ENCODE peak calls at places on chromosomes 16 and 17, in four cellular contexts. One of them, this sample, is unnamed.

GRCh38 chr17:550776-551175 is 163.9 kb downstream of the VPS53 start:
- DNase-seq in K562: no peak
- DNase-seq in GM12878: no peak
- DNase-seq in HepG2: no peak
- DNase-seq in this sample: no peak

GRCh38 chr17:46072998-46073397 is 73.9 kb downstream of the STH start:
- DNase-seq in K562: no peak
- DNase-seq in GM12878: no peak
- DNase-seq in HepG2: peak; percentile 20
- DNase-seq in this sample: no peak

GRCh38 chr16:22264786-22265185 is 32.4 kb upstream of the POLR3E start:
- DNase-seq in K562: no peak
- DNase-seq in GM12878: no peak
- DNase-seq in HepG2: no peak
- DNase-seq in this sample: no peak

GRCh38 chr16:78443300-78443604 is 343.8 kb downstream of the WWOX start:
- DNase-seq in K562: no peak
- DNase-seq in GM12878: no peak
- DNase-seq in HepG2: no peak
- DNase-seq in this sample: no peak

GRCh38 chr16:27432600-27432957 is 30.6 kb downstream of the IL21R start:
- DNase-seq in K562: no peak
- DNase-seq in GM12878: no peak
- DNase-seq in HepG2: no peak
- DNase-seq in this sample: peak; percentile 6

GRCh38 chr16:68367034-68367433 is 56.2 kb downstream of the PRMT7 start:
- DNase-seq in K562: peak; percentile 77
- DNase-seq in GM12878: no peak
- DNase-seq in HepG2: peak; percentile 53
- DNase-seq in this sample: peak; percentile 70

GRCh38 chr17:4766199-4766598 is 5.5 kb upstream of the TM4SF5 start:
- DNase-seq in K562: no peak
- DNase-seq in GM12878: no peak
- DNase-seq in HepG2: no peak
- DNase-seq in this sample: no peak

GRCh38 chr17:50542795-50543774 is 3.9 kb upstream of the SPATA20 start:
- DNase-seq in K562: no peak
- DNase-seq in GM12878: no peak
- DNase-seq in HepG2: peak; percentile 99
- DNase-seq in this sample: no peak

GRCh38 chr17:18185832-18186231 is 2.2 kb downstream of the ALKBH5 start:
- DNase-seq in K562: peak; percentile 34
- DNase-seq in GM12878: no peak
- DNase-seq in HepG2: no peak
- DNase-seq in this sample: no peak

GRCh38 chr17:18186271-18186982 is 2.8 kb downstream of the ALKBH5 start:
- DNase-seq in K562: no peak
- DNase-seq in GM12878: no peak
- DNase-seq in HepG2: no peak
- DNase-seq in this sample: no peak

GRCh38 chr17:18190629-18191028 is 7.0 kb downstream of the ALKBH5 start:
- DNase-seq in K562: no peak
- DNase-seq in GM12878: no peak
- DNase-seq in HepG2: no peak
- DNase-seq in this sample: no peak

GRCh38 chr17:18187226-18187625 is 3.6 kb downstream of the ALKBH5 start:
- DNase-seq in K562: no peak
- DNase-seq in GM12878: no peak
- DNase-seq in HepG2: peak; percentile 40
- DNase-seq in this sample: no peak

GRCh38 chr17:18187816-18188761 is 4.5 kb downstream of the ALKBH5 start:
- DNase-seq in K562: no peak
- DNase-seq in GM12878: no peak
- DNase-seq in HepG2: no peak
- DNase-seq in this sample: no peak
- TF ChIP-seq TARDBP in K562: no peak
- TF ChIP-seq TARDBP in GM12878: no peak
- TF ChIP-seq TARDBP in HepG2: no peak
- TF ChIP-seq TARDBP in this sample: no peak

GRCh38 chr16:48503779-48504178 is 106.2 kb downstream of the N4BP1 start:
- DNase-seq in K562: no peak
- DNase-seq in GM12878: no peak
- DNase-seq in HepG2: no peak
- DNase-seq in this sample: no peak
- TF ChIP-seq TARDBP in K562: no peak
- TF ChIP-seq TARDBP in GM12878: no peak
- TF ChIP-seq TARDBP in HepG2: no peak
- TF ChIP-seq TARDBP in this sample: no peak

DNA sequence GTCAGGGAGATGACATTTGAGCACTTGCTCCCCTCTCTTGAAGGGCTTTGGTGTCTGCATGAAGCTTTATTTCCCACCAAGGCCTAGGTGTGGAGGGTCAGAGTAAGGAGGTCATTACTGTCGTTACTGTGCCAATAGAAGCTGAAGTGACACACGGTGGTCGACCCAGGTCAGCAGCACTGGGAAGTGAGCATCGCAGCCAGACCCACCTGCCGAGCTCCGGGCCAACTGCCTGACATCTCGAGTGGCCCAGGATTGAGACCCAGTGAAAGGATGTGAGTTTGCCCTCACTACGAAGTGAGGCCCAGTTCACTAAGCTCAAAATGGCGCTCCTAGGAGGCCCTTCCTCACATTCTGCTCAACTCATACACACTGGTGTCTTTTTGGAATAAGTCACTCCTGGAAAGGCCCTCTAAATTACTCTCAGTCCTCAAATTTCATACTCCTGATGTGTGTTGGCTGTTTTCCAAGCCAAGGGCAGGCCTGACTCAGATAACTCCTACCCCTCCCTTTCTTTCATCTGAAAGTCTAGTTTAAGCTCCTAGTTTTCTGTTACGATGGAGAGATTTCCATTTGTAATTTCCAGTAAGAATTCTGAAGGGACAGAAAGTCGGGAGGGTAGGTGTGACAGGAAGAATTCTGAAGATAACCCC is 200.4 kb downstream of the LGALS9B start:
- DNase-seq in K562: peak; percentile 75
- DNase-seq in GM12878: no peak
- DNase-seq in HepG2: no peak
- DNase-seq in this sample: peak; percentile 18
- TF ChIP-seq TARDBP in K562: no peak
- TF ChIP-seq TARDBP in GM12878: no peak
- TF ChIP-seq TARDBP in HepG2: no peak
- TF ChIP-seq TARDBP in this sample: no peak

GRCh38 chr16:46689492-46690280 is at the start of gene ORC6:
- DNase-seq in K562: peak; percentile 94
- DNase-seq in GM12878: no peak
- DNase-seq in HepG2: peak; percentile 97
- DNase-seq in this sample: peak; percentile 94

GRCh38 chr16:46693598-46693997 is 4.1 kb downstream of the ORC6 start:
- DNase-seq in K562: no peak
- DNase-seq in GM12878: no peak
- DNase-seq in HepG2: no peak
- DNase-seq in this sample: no peak

GRCh38 chr16:46690281-46691178 is 1.1 kb downstream of the ORC6 start:
- DNase-seq in K562: peak; percentile 32
- DNase-seq in GM12878: no peak
- DNase-seq in HepG2: peak; percentile 79
- DNase-seq in this sample: no peak

GRCh38 chr16:46688657-46689491 is at the start of gene VPS35:
- DNase-seq in K562: peak; percentile 99
- DNase-seq in GM12878: peak; percentile 95
- DNase-seq in HepG2: peak; percentile 99
- DNase-seq in this sample: peak; percentile 92

GRCh38 chr16:46691720-46692119 is 2.3 kb downstream of the ORC6 start:
- DNase-seq in K562: no peak
- DNase-seq in GM12878: no peak
- DNase-seq in HepG2: no peak
- DNase-seq in this sample: no peak
- TF ChIP-seq TARDBP in K562: no peak
- TF ChIP-seq TARDBP in GM12878: no peak
- TF ChIP-seq TARDBP in HepG2: no peak
- TF ChIP-seq TARDBP in this sample: no peak

GRCh38 chr16:66604376-66605176 is at the start of gene CMTM3:
- DNase-seq in K562: peak; percentile 79
- DNase-seq in GM12878: no peak
- DNase-seq in HepG2: peak; percentile 54
- DNase-seq in this sample: peak; percentile 82
- TF ChIP-seq TARDBP in K562: no peak
- TF ChIP-seq TARDBP in GM12878: no peak
- TF ChIP-seq TARDBP in HepG2: no peak
- TF ChIP-seq TARDBP in this sample: no peak

DNA sequence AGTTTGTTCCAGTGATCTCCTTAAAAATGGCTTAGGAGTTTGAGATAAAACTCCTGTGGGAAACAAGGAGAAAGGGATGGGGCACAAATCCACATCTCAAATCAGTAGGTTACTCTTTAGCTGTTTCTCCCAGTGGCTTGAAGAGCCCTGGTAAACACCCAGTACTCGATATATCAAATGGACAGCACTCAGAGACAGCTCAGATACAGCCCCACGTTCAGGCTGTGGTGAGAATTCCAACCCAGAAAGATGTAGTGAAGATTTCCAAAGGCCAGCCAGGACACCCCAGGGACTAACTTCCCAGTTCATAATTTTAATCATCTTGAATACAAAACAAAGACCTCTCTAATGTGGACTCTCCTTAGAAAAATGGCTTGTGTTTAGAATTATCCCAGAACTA is 6.4 kb upstream of the VEZF1 start:
- DNase-seq in K562: no peak
- DNase-seq in GM12878: no peak
- DNase-seq in HepG2: no peak
- DNase-seq in this sample: no peak
- TF ChIP-seq TARDBP in K562: no peak
- TF ChIP-seq TARDBP in GM12878: no peak
- TF ChIP-seq TARDBP in HepG2: no peak
- TF ChIP-seq TARDBP in this sample: no peak

This sample was measured in HEK293T.